ENCODE peak calls at places on chromosomes 2 and 18, in four cellular contexts. One of them, this sample, is unnamed.

GRCh38 chr18:8045890-8046289 is 478.8 kb downstream of the PTPRM start:
- DNase-seq in RWPE1: no peak
- DNase-seq in hypothalamus: no peak
- DNase-seq in fibroblast of pulmonary artery: no peak
- DNase-seq in this sample: no peak

GRCh38 chr2:40256649-40257048 is 195.2 kb downstream of the SLC8A1 start:
- DNase-seq in fibroblast of pulmonary artery: peak
- DNase-seq in RWPE1: peak
- DNase-seq in hypothalamus: no peak
- DNase-seq in this sample: no peak

GRCh38 chr2:235046561-235046960 is 94.7 kb downstream of the SH3BP4 start:
- DNase-seq in fibroblast of pulmonary artery: no peak
- DNase-seq in RWPE1: no peak
- DNase-seq in hypothalamus: no peak
- DNase-seq in this sample: no peak

GRCh38 chr2:14752294-14752693 is 119.8 kb downstream of the LRATD1 start:
- DNase-seq in hypothalamus: no peak
- DNase-seq in fibroblast of pulmonary artery: no peak
- DNase-seq in RWPE1: no peak
- DNase-seq in this sample: no peak

GRCh38 chr2:238856713-238857567 is 9.1 kb downstream of the TWIST2 start:
- DNase-seq in RWPE1: no peak
- DNase-seq in hypothalamus: no peak
- DNase-seq in fibroblast of pulmonary artery: no peak
- DNase-seq in this sample: no peak

GRCh38 chr2:149561309-149561926 is 26.2 kb downstream of the MMADHC start:
- DNase-seq in RWPE1: no peak
- DNase-seq in fibroblast of pulmonary artery: peak
- DNase-seq in hypothalamus: no peak
- DNase-seq in this sample: no peak

GRCh38 chr2:204110250-204111183 is 174.0 kb downstream of the ICOS start:
- DNase-seq in hypothalamus: no peak
- DNase-seq in fibroblast of pulmonary artery: peak
- DNase-seq in RWPE1: no peak
- DNase-seq in this sample: no peak

GRCh38 chr2:41204315-41204714 is 752.4 kb upstream of the SLC8A1 start:
- DNase-seq in fibroblast of pulmonary artery: no peak
- DNase-seq in RWPE1: no peak
- DNase-seq in hypothalamus: no peak
- DNase-seq in this sample: no peak

GRCh38 chr2:73163522-73164367 is 38.6 kb upstream of the NOTO start:
- DNase-seq in hypothalamus: peak
- DNase-seq in fibroblast of pulmonary artery: peak
- DNase-seq in RWPE1: peak
- DNase-seq in this sample: peak

GRCh38 chr18:67583621-67584020 is 67.1 kb upstream of the DSEL start:
- DNase-seq in fibroblast of pulmonary artery: peak
- DNase-seq in hypothalamus: no peak
- DNase-seq in RWPE1: no peak
- DNase-seq in this sample: no peak

GRCh38 chr2:233480490-233481202 is 85.9 kb downstream of the USP40 start:
- DNase-seq in RWPE1: no peak
- DNase-seq in fibroblast of pulmonary artery: no peak
- DNase-seq in hypothalamus: no peak
- DNase-seq in this sample: no peak

GRCh38 chr2:131520526-131520925 is 7.2 kb upstream of the CCDC74A start:
- DNase-seq in RWPE1: no peak
- DNase-seq in fibroblast of pulmonary artery: no peak
- DNase-seq in hypothalamus: no peak
- DNase-seq in this sample: no peak

GRCh38 chr18:78757014-78757413 is 222.6 kb upstream of the SALL3 start:
- DNase-seq in fibroblast of pulmonary artery: no peak
- DNase-seq in RWPE1: no peak
- DNase-seq in hypothalamus: no peak
- DNase-seq in this sample: no peak

GRCh38 chr18:77013777-77014525 is 118.6 kb downstream of the MBP start:
- DNase-seq in fibroblast of pulmonary artery: no peak
- DNase-seq in RWPE1: no peak
- DNase-seq in hypothalamus: no peak
- DNase-seq in this sample: peak

GRCh38 chr2:176129013-176129796 is at the start of gene HOXD8:
- DNase-seq in RWPE1: no peak
- DNase-seq in fibroblast of pulmonary artery: peak
- DNase-seq in hypothalamus: no peak
- DNase-seq in this sample: no peak

GRCh38 chr18:22710628-22711380 is 222.3 kb upstream of the RBBP8 start:
- DNase-seq in RWPE1: peak
- DNase-seq in fibroblast of pulmonary artery: peak
- DNase-seq in hypothalamus: no peak
- DNase-seq in this sample: no peak

GRCh38 chr2:156437876-156438410 is 1.8 kb downstream of the GPD2 start:
- DNase-seq in fibroblast of pulmonary artery: no peak
- DNase-seq in RWPE1: peak
- DNase-seq in hypothalamus: no peak
- DNase-seq in this sample: no peak

GRCh38 chr2:71129114-71129890 is 727 bp downstream of the MCEE start:
- DNase-seq in fibroblast of pulmonary artery: peak
- DNase-seq in RWPE1: peak
- DNase-seq in hypothalamus: no peak
- DNase-seq in this sample: no peak